ENCODE peak calls at places on chromosomes 6 and 20, in six cellular contexts. U, D, L, G, M and W are unnamed samples.
A peak's percentile ranks its signal among the peaks of the same experiment; 100 is the strongest.

GRCh38 chr6:64383277-64383676 is 747.7 kb downstream of the PHF3 start:
- DNase-seq in U (no peak), D (no peak), L (no peak), G (no peak), M (no peak), W (no peak)

GRCh38 chr6:30264731-30265130 is 51.5 kb upstream of the TRIM26 start:
- DNase-seq in U (no peak), D (no peak), L (no peak), G (no peak), M (no peak), W (no peak)

GRCh38 chr20:47922280-47922675 is 137.0 kb upstream of the SULF2 start:
- DNase-seq in U (no peak), D (peak; percentile 12), L (no peak), G (no peak), M (no peak), W (peak; percentile 32)

GRCh38 chr6:56477241-56477640 is 165.4 kb downstream of the DST start:
- DNase-seq in U (no peak), D (no peak), L (no peak), G (no peak), M (no peak), W (no peak)

GRCh38 chr6:96631248-96631647 is 68.3 kb downstream of the FHL5 start:
- DNase-seq in U (no peak), D (no peak), L (no peak), G (no peak), M (no peak), W (peak; percentile 2)

GRCh38 chr6:32825966-32826365 is 9.2 kb upstream of the HLA-DOB start:
- DNase-seq in U (no peak), D (peak; percentile 44), L (no peak), G (no peak), M (no peak), W (peak; percentile 84)

GRCh38 chr6:43278524-43279078 is 19.5 kb upstream of the SLC22A7 start:
- DNase-seq in U (no peak), D (no peak), L (no peak), G (no peak), M (no peak), W (peak; percentile 39)

GRCh38 chr6:6315660-6316059 is 4.8 kb downstream of the F13A1 start:
- DNase-seq in U (no peak), D (no peak), L (peak; percentile 60), G (peak; percentile 32), M (peak; percentile 41), W (peak; percentile 20)

GRCh38 chr6:7496266-7496875 is 45.1 kb upstream of the DSP start:
- DNase-seq in U (no peak), D (no peak), L (no peak), G (no peak), M (no peak), W (no peak)

GRCh38 chr6:127120787-127121636 is 2.5 kb downstream of the RSPO3 start:
- DNase-seq in U (no peak), D (peak; percentile 57), L (peak; percentile 91), G (peak; percentile 60), M (peak; percentile 82), W (peak; percentile 52)

GRCh38 chr6:169824848-169825557 is 73.6 kb downstream of the ERMARD start:
- DNase-seq in U (no peak), D (no peak), L (no peak), G (no peak), M (peak; percentile 8), W (no peak)

GRCh38 chr20:44738779-44739477 is 6.7 kb upstream of the KCNK15 start:
- DNase-seq in U (no peak), D (peak; percentile 44), L (peak; percentile 59), G (peak; percentile 49), M (peak; percentile 75), W (peak; percentile 73)

GRCh38 chr20:19934792-19935491 is 82.2 kb upstream of the NAA20 start:
- DNase-seq in U (no peak), D (no peak), L (no peak), G (no peak), M (no peak), W (peak; percentile 88)

GRCh38 chr20:2754426-2754825 is 46.0 kb downstream of the CPXM1 start:
- DNase-seq in U (no peak), D (no peak), L (no peak), G (no peak), M (no peak), W (no peak)

GRCh38 chr20:33539129-33539528 is 49.2 kb downstream of the CBFA2T2 start:
- DNase-seq in U (no peak), D (peak; percentile 44), L (no peak), G (no peak), M (no peak), W (no peak)

GRCh38 chr6:34075906-34076305 is 70.0 kb downstream of the GRM4 start:
- DNase-seq in U (no peak), D (no peak), L (no peak), G (no peak), M (no peak), W (no peak)

GRCh38 chr6:155436981-155437749 is 18.5 kb downstream of the NOX3 start:
- DNase-seq in U (no peak), D (no peak), L (no peak), G (no peak), M (no peak), W (no peak)

GRCh38 chr20:61828891-61829290 is 236.8 kb downstream of the TAF4 start:
- DNase-seq in U (no peak), D (no peak), L (peak; percentile 4), G (no peak), M (no peak), W (no peak)

GRCh38 chr6:125882243-125882642 is 74.3 kb upstream of the HINT3 start:
- DNase-seq in U (no peak), D (no peak), L (no peak), G (no peak), M (no peak), W (no peak)

GRCh38 chr20:63466861-63467260 is 5.6 kb downstream of the KCNQ2 start:
- DNase-seq in U (no peak), D (no peak), L (no peak), G (no peak), M (no peak), W (no peak)

GRCh38 chr20:60869032-60869550 is 383.0 kb upstream of the CDH4 start:
- DNase-seq in U (no peak), D (no peak), L (peak; percentile 52), G (no peak), M (no peak), W (no peak)

GRCh38 chr20:3674447-3674846 is 7.4 kb downstream of the ADAM33 start:
- DNase-seq in U (no peak), D (no peak), L (no peak), G (no peak), M (no peak), W (no peak)

GRCh38 chr6:137832110-137832509 is 34.9 kb upstream of the TNFAIP3 start:
- DNase-seq in U (no peak), D (no peak), L (no peak), G (no peak), M (peak; percentile 9), W (peak; percentile 93)

GRCh38 chr20:9928955-9929354 is 90.1 kb upstream of the PAK5 start:
- DNase-seq in U (no peak), D (no peak), L (no peak), G (no peak), M (no peak), W (peak; percentile 50)

GRCh38 chr6:11017090-11017489 is 27.0 kb downstream of the ELOVL2 start:
- DNase-seq in U (no peak), D (no peak), L (no peak), G (no peak), M (no peak), W (no peak)

GRCh38 chr6:154852700-154853099 is 119.5 kb downstream of the SCAF8 start:
- DNase-seq in U (no peak), D (no peak), L (no peak), G (no peak), M (no peak), W (no peak)

GRCh38 chr20:7080472-7080871 is 313.0 kb downstream of the BMP2 start:
- DNase-seq in U (no peak), D (no peak), L (no peak), G (no peak), M (no peak), W (no peak)

GRCh38 chr6:10733151-10733715 is 10.4 kb downstream of the TMEM14C start:
- DNase-seq in U (no peak), D (no peak), L (no peak), G (no peak), M (no peak), W (no peak)

GRCh38 chr20:12201289-12201991 is 283.7 kb downstream of the BTBD3 start:
- DNase-seq in U (no peak), D (no peak), L (no peak), G (no peak), M (no peak), W (peak; percentile 27)